ENCODE peak calls at places on chromosomes 7 and 10, in eight cellular contexts. W is ascending aorta; J is nephron progenitor cell; Q is MCF 10A; U is AG04450; G is HepG2; A is CD8-positive, alpha-beta T cell; O is left ventricle myocardium inferior. I is an unnamed sample.

GRCh38 chr10:100802196-100802595 is 56.8 kb downstream of the PAX2 start:
- DNase-seq in W (no peak), J (no peak), Q (no peak), U (no peak), G (no peak), A (no peak), O (no peak), I (no peak)

GRCh38 chr10:113473851-113474250 is 79.0 kb upstream of the HABP2 start:
- DNase-seq in W (no peak), J (no peak), Q (no peak), U (no peak), G (no peak), A (no peak), O (no peak), I (no peak)

GRCh38 chr7:19026888-19027287 is 90.5 kb downstream of the TWIST1 start:
- DNase-seq in W (no peak), J (no peak), Q (peak; percentile 45), U (no peak), G (no peak), A (no peak), O (no peak), I (no peak)

GRCh38 chr7:41696323-41696916 is 6.5 kb downstream of the INHBA start:
- DNase-seq in W (no peak), J (peak; percentile 77), Q (peak; percentile 89), U (peak; percentile 76), G (peak; percentile 45), A (no peak), O (peak; percentile 69), I (no peak)

GRCh38 chr10:81367132-81367531 is 507.9 kb upstream of the NRG3 start:
- DNase-seq in W (no peak), J (no peak), Q (no peak), U (no peak), G (no peak), A (no peak), O (no peak), I (no peak)

GRCh38 chr7:49670991-49671390 is 102.4 kb upstream of the VWC2 start:
- DNase-seq in W (no peak), J (no peak), Q (peak; percentile 13), U (no peak), G (no peak), A (no peak), O (no peak), I (no peak)

GRCh38 chr7:140317597-140317996 is 80.7 kb downstream of the SLC37A3 start:
- DNase-seq in W (no peak), J (no peak), Q (no peak), U (no peak), G (no peak), A (no peak), O (no peak), I (no peak)

GRCh38 chr7:65477326-65477725 is 103.7 kb downstream of the ZNF92 start:
- DNase-seq in W (no peak), J (peak; percentile 47), Q (peak; percentile 18), U (no peak), G (peak; percentile 25), A (no peak), O (no peak), I (no peak)

GRCh38 chr10:62399211-62399610 is 25.0 kb downstream of the ZNF365 start:
- DNase-seq in W (no peak), J (no peak), Q (no peak), U (no peak), G (no peak), A (no peak), O (no peak), I (no peak)

GRCh38 chr10:21495002-21495685 is 30.3 kb downstream of the SKIDA1 start:
- DNase-seq in W (no peak), J (no peak), Q (no peak), U (no peak), G (peak; percentile 34), A (no peak), O (no peak), I (no peak)

GRCh38 chr7:115618676-115619075 is 411.9 kb downstream of the TFEC start:
- DNase-seq in W (no peak), J (no peak), Q (no peak), U (peak; percentile 77), G (no peak), A (no peak), O (no peak), I (no peak)

GRCh38 chr10:14945097-14945496 is 8.8 kb downstream of the DCLRE1C start:
- DNase-seq in W (no peak), J (no peak), Q (peak; percentile 36), U (no peak), G (no peak), A (no peak), O (no peak), I (no peak)

GRCh38 chr10:66294538-66294937 is 631.3 kb upstream of the LRRTM3 start:
- DNase-seq in W (no peak), J (no peak), Q (no peak), U (no peak), G (no peak), A (no peak), O (no peak), I (no peak)

GRCh38 chr7:150374472-150374871 is 4.7 kb upstream of the ZNF775 start:
- DNase-seq in W (no peak), J (no peak), Q (no peak), U (no peak), G (no peak), A (no peak), O (no peak), I (no peak)

GRCh38 chr10:126919426-126919825 is 14.2 kb downstream of the DOCK1 start:
- DNase-seq in W (no peak), J (no peak), Q (no peak), U (no peak), G (no peak), A (no peak), O (no peak), I (no peak)

GRCh38 chr10:11697718-11698527 is 44.3 kb upstream of the ECHDC3 start:
- DNase-seq in W (no peak), J (no peak), Q (peak; percentile 11), U (no peak), G (peak; percentile 78), A (no peak), O (no peak), I (no peak)
- TF ChIP-seq CTCF in W (no peak), J (no peak), Q (no peak), U (no peak), G (peak; percentile 77), A (no peak), O (no peak), I (no peak)

GRCh38 chr7:20647908-20648776 is 32.7 kb downstream of the ABCB5 start:
- DNase-seq in W (no peak), J (peak; percentile 47), Q (peak; percentile 64), U (no peak), G (peak; percentile 18), A (no peak), O (no peak), I (no peak)

GRCh38 chr7:20653636-20654035 is 38.2 kb downstream of the ABCB5 start:
- DNase-seq in W (no peak), J (no peak), Q (peak; percentile 3), U (no peak), G (no peak), A (no peak), O (no peak), I (no peak)

GRCh38 chr7:20650782-20651181 is 35.3 kb downstream of the ABCB5 start:
- DNase-seq in W (no peak), J (no peak), Q (no peak), U (no peak), G (no peak), A (no peak), O (no peak), I (no peak)

GRCh38 chr7:20647051-20647450 is 31.6 kb downstream of the ABCB5 start:
- DNase-seq in W (no peak), J (no peak), Q (no peak), U (no peak), G (no peak), A (no peak), O (no peak), I (no peak)

GRCh38 chr7:20651960-20652544 is 36.6 kb downstream of the ABCB5 start:
- DNase-seq in W (no peak), J (no peak), Q (peak; percentile 31), U (no peak), G (no peak), A (no peak), O (no peak), I (no peak)
- TF ChIP-seq CTCF in W (no peak), J (peak; percentile 46), Q (peak; percentile 55), U (peak; percentile 26), G (no peak), A (no peak), O (peak; percentile 50), I (no peak)

DNA sequence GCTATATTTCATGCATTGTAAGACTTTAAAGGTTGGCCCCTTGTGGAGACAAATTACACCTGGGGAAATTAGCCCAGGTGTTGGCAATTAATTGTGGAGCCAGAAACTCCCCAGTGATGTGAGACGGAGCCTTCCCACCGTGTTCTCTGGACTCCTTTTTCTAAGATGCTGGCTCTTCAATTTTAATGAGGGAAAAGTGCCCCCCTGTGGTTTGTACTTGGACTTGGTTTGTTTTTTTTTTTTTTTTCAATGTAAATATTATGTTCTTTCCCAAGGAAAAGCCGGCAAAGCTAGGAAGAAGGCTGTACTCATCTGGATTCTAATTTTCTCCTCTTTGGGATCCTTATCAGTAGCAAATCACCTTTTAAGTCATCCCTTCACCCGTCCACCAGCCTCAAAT is 20.2 kb upstream of the ST8SIA6 start:
- DNase-seq in W (no peak), J (no peak), Q (peak; percentile 24), U (no peak), G (no peak), A (no peak), O (no peak), I (no peak)
- TF ChIP-seq CTCF in W (no peak), J (no peak), Q (peak; percentile 17), U (peak; percentile 44), G (no peak), A (no peak), O (no peak), I (no peak)

GRCh38 chr10:70543911-70544310 is 58.6 kb downstream of the PRF1 start:
- DNase-seq in W (no peak), J (no peak), Q (no peak), U (no peak), G (no peak), A (no peak), O (no peak), I (no peak)

GRCh38 chr10:70544431-70545340 is 57.9 kb downstream of the PRF1 start:
- DNase-seq in W (no peak), J (no peak), Q (no peak), U (no peak), G (peak; percentile 26), A (no peak), O (no peak), I (no peak)

GRCh38 chr10:70540789-70541360 is 61.7 kb downstream of the PRF1 start:
- DNase-seq in W (no peak), J (no peak), Q (no peak), U (no peak), G (no peak), A (no peak), O (no peak), I (no peak)

GRCh38 chr10:70541738-70542564 is 60.6 kb downstream of the PRF1 start:
- DNase-seq in W (no peak), J (no peak), Q (no peak), U (no peak), G (no peak), A (no peak), O (no peak), I (no peak)

DNA sequence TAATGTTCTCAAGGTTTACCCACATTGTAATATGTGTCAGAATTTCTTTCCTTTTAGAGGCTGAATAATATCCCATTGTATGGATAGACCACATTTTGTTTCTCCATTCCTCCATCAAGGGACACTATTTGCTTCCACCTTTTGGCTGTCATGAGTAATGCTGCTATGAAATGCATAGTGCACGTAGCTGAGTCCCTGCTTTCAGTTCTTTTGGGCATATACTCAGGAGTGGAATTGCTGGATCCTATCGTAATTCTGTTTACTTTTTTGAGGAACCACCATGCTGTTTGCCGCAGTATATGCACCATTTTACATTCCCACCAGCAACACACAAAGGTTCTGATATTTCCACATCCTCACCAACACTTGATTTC is 60.0 kb downstream of the PRF1 start:
- DNase-seq in W (no peak), J (no peak), Q (no peak), U (no peak), G (no peak), A (no peak), O (no peak), I (no peak)
- TF ChIP-seq CTCF in W (no peak), J (no peak), Q (no peak), U (peak; percentile 40), G (no peak), A (no peak), O (peak; percentile 27), I (no peak)